ENCODE peak calls at places on chromosomes 7 and 10, in four cellular contexts. One of them, this sample, is unnamed.

GRCh38 chr7:29806131-29806792 is at the start of gene WIPF3:
- DNase-seq in GM12878: no peak
- DNase-seq in SK-N-SH: peak; percentile 90
- DNase-seq in HepG2: no peak
- DNase-seq in this sample: peak; percentile 61

GRCh38 chr10:131244836-131245235 is 66.7 kb downstream of the TCERG1L start:
- DNase-seq in HepG2: no peak
- DNase-seq in GM12878: no peak
- DNase-seq in SK-N-SH: no peak
- DNase-seq in this sample: no peak

GRCh38 chr10:23493711-23494110 is 54.8 kb downstream of the OTUD1 start:
- DNase-seq in GM12878: no peak
- DNase-seq in HepG2: no peak
- DNase-seq in SK-N-SH: no peak
- DNase-seq in this sample: no peak

GRCh38 chr7:28996836-28997235 is 38.7 kb upstream of the TRIL start:
- DNase-seq in HepG2: no peak
- DNase-seq in SK-N-SH: no peak
- DNase-seq in GM12878: no peak
- DNase-seq in this sample: no peak

GRCh38 chr10:8053446-8054242 is 844 bp upstream of the GATA3 start:
- DNase-seq in GM12878: no peak
- DNase-seq in HepG2: no peak
- DNase-seq in SK-N-SH: peak; percentile 93
- DNase-seq in this sample: peak; percentile 96

GRCh38 chr10:43060291-43060690 is 16.6 kb upstream of the RET start:
- DNase-seq in GM12878: no peak
- DNase-seq in HepG2: no peak
- DNase-seq in SK-N-SH: peak; percentile 78
- DNase-seq in this sample: no peak

GRCh38 chr10:60606343-60607080 is 171.8 kb upstream of the CDK1 start:
- DNase-seq in HepG2: no peak
- DNase-seq in SK-N-SH: no peak
- DNase-seq in GM12878: no peak
- DNase-seq in this sample: no peak

GRCh38 chr7:31850601-31851000 is 163.6 kb downstream of the PPP1R17 start:
- DNase-seq in HepG2: no peak
- DNase-seq in GM12878: no peak
- DNase-seq in SK-N-SH: no peak
- DNase-seq in this sample: no peak

GRCh38 chr7:119900996-119901395 is 372.0 kb upstream of the KCND2 start:
- DNase-seq in HepG2: no peak
- DNase-seq in SK-N-SH: no peak
- DNase-seq in GM12878: no peak
- DNase-seq in this sample: no peak

GRCh38 chr10:80413152-80413996 is 5.0 kb downstream of the PRXL2A start:
- DNase-seq in HepG2: no peak
- DNase-seq in SK-N-SH: peak; percentile 55
- DNase-seq in GM12878: no peak
- DNase-seq in this sample: no peak

GRCh38 chr10:331186-331585 is 195.9 kb downstream of the ZMYND11 start:
- DNase-seq in SK-N-SH: no peak
- DNase-seq in GM12878: no peak
- DNase-seq in HepG2: no peak
- DNase-seq in this sample: no peak

DNA sequence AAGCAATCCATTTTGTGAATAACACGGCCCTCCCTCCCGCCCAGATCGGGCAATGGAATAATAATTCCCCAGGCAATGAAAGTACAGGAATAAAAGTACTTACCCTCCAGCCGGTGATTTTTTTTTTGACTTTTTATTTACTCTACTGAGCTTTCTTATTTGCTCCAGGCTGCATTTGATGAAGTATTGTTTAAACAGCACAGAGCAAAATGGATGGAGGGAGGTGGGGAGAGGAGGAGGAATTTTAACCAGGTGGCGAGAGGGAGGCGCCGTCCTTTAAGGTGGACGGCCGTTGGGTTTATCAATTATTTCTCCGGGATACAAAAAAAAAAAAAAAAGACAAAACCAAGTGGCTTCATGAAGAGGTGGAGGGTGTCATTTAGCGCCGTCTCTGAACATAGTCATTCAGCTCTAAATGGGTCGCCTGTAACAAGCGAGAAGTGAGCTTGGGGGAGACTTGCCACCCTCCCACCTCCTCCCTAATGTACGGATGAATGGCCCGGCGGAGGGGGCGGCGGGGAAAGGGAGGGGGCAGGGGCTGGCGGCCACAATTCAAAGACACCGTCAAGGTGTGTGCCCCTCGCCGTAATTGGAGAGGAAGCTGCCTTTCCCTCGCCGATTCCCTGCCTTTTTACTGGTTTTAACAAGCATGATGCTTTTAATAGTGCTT is 120.4 kb downstream of the BUB3 start:
- DNase-seq in GM12878: no peak
- DNase-seq in HepG2: no peak
- DNase-seq in SK-N-SH: no peak
- DNase-seq in this sample: no peak
- TF ChIP-seq FOXM1 in GM12878: no peak
- TF ChIP-seq FOXM1 in HepG2: no peak
- TF ChIP-seq FOXM1 in SK-N-SH: no peak
- TF ChIP-seq FOXM1 in this sample: no peak

GRCh38 chr10:17265468-17265867 is 37.4 kb downstream of the VIM start:
- DNase-seq in GM12878: no peak
- DNase-seq in HepG2: no peak
- DNase-seq in SK-N-SH: no peak
- DNase-seq in this sample: no peak
- TF ChIP-seq USF2 in GM12878: no peak
- TF ChIP-seq USF2 in HepG2: no peak
- TF ChIP-seq USF2 in SK-N-SH: no peak
- TF ChIP-seq USF2 in this sample: no peak

DNA sequence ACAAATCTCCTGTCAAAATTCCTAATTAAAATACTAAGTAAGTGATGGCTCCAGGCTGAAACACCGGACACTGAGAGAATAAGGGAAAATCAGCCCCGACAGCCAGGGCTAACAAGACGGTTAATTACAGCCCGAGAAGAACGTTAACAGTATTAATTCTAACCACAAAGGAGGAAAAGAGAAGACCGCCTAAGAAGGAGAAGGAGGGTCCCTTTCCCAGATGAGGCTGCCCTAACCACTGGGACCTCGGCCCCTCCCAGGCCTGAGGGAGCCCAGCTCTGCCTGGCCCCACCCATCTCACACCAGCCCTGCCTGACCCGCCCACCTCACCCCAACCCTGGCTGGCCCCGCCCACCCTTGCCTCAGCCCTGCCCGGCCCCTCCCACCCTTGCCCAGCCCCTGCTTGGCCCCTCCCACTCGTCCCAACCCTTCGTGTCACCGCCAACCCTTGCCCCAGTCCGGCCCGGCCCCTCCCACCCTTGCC is 51.3 kb downstream of the PWWP2B start:
- DNase-seq in HepG2: no peak
- DNase-seq in SK-N-SH: peak; percentile 86
- DNase-seq in GM12878: peak; percentile 30
- DNase-seq in this sample: peak; percentile 81
- TF ChIP-seq FOXM1 in HepG2: no peak
- TF ChIP-seq FOXM1 in SK-N-SH: no peak
- TF ChIP-seq FOXM1 in GM12878: no peak
- TF ChIP-seq FOXM1 in this sample: no peak

DNA sequence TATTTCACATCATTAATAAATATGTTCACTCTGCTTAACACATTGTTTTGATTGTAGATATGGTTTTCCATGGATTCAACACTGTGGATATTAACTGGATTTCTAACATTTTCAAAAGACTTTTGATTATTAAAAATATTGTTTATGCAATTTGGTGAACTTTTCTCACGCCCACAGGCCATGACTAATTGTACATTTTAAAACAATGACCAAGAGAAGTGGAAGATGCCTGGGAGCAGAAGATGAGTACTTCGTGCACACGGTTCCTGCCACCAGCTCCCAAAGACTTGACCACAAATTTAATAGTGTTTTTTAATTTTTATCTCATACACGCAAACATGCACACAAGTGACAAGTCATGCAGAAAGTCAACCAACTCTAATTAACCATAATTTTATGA is 451.0 kb upstream of the ADARB2 start:
- DNase-seq in GM12878: no peak
- DNase-seq in SK-N-SH: no peak
- DNase-seq in HepG2: no peak
- DNase-seq in this sample: no peak
- TF ChIP-seq USF2 in GM12878: no peak
- TF ChIP-seq USF2 in SK-N-SH: no peak
- TF ChIP-seq USF2 in HepG2: no peak
- TF ChIP-seq USF2 in this sample: no peak

DNA sequence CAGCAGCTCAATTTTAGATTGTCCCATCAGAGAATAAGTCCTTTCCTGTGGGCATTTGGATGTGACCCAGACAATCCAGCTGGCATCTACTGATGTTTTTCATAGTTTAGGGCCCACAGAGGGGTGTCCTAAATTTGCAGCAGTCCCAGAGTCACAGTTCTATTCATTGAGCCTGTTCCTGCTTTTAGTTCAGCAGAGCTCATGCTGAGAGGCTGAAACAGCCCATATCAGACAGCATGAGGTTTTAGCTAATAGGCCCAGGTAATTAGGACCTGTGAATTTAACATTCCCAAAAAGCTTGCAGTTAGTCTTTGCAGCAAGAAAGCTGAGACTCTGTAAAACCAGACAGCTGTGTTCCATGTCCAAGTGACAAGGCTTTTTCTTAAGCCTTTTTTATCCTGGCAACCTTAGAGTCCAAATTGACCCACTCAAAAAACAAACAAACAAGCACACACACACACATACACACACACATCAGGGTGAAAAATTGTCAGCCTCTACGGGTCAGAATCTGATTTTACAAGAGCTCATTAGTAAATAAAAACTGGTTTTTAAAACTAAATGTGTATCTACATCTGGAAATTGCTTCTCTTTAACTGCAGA is 33.8 kb downstream of the ANKIB1 start:
- DNase-seq in SK-N-SH: no peak
- DNase-seq in GM12878: no peak
- DNase-seq in HepG2: no peak
- DNase-seq in this sample: no peak
- TF ChIP-seq FOXM1 in SK-N-SH: no peak
- TF ChIP-seq FOXM1 in GM12878: no peak
- TF ChIP-seq FOXM1 in HepG2: no peak
- TF ChIP-seq FOXM1 in this sample: no peak

GRCh38 chr7:51260516-51260915 is 56.1 kb downstream of the COBL start:
- DNase-seq in SK-N-SH: no peak
- DNase-seq in HepG2: no peak
- DNase-seq in GM12878: no peak
- DNase-seq in this sample: no peak
- TF ChIP-seq USF2 in SK-N-SH: no peak
- TF ChIP-seq USF2 in HepG2: no peak
- TF ChIP-seq USF2 in GM12878: no peak
- TF ChIP-seq USF2 in this sample: no peak